ENCODE peak calls at places on chromosomes 4 and X, in seven cellular contexts. U, O, P, C, Y, S and H are unnamed samples.

GRCh38 chrX:128975716-128976115 is 547.6 kb downstream of the SMARCA1 start:
- DNase-seq in C (peak; percentile 61), Y (peak; percentile 51), S (peak; percentile 45), U (peak; percentile 0), O (peak; percentile 80), P (peak; percentile 83), H (no peak)

GRCh38 chr4:51843309-51844156 is 580 bp downstream of the DCUN1D4 start:
- DNase-seq in S (peak; percentile 31), C (peak; percentile 73), Y (no peak), O (no peak), U (peak; percentile 79), P (no peak), H (peak; percentile 56)

GRCh38 chr4:180664766-180665368 is 1578.3 kb upstream of the TENM3 start:
- DNase-seq in S (peak; percentile 95), Y (peak; percentile 72), O (peak; percentile 67), C (peak; percentile 86), U (peak; percentile 81), P (peak; percentile 77), H (peak; percentile 90)

GRCh38 chr4:56630876-56631666 is 50.0 kb downstream of the HOPX start:
- DNase-seq in Y (no peak), U (no peak), S (no peak), C (no peak), O (no peak), P (no peak), H (peak; percentile 51)

GRCh38 chr4:160403066-160403465 is 1300.2 kb downstream of the RAPGEF2 start:
- DNase-seq in Y (no peak), P (no peak), S (no peak), U (no peak), O (no peak), C (no peak), H (no peak)

GRCh38 chrX:123217077-123217476 is 33.0 kb downstream of the GRIA3 start:
- DNase-seq in U (peak; percentile 37), C (no peak), P (no peak), S (no peak), Y (no peak), O (no peak), H (no peak)

GRCh38 chr4:146202665-146203064 is 11.7 kb upstream of the REELD1 start:
- DNase-seq in U (no peak), Y (no peak), S (no peak), P (no peak), O (no peak), C (no peak), H (no peak)

GRCh38 chr4:120749445-120750151 is 172.9 kb downstream of the PRDM5 start:
- DNase-seq in P (no peak), U (no peak), Y (no peak), S (no peak), C (no peak), O (no peak), H (no peak)

GRCh38 chrX:47180346-47180745 is 13.3 kb upstream of the UBA1 start:
- DNase-seq in P (no peak), O (no peak), Y (no peak), U (no peak), C (no peak), S (no peak), H (no peak)

GRCh38 chrX:15988661-15989603 is 134.3 kb upstream of the AP1S2 start:
- DNase-seq in S (peak; percentile 2), U (peak; percentile 77), P (no peak), Y (no peak), C (peak; percentile 56), O (no peak), H (peak; percentile 82)

GRCh38 chrX:115491766-115492165 is 69.2 kb upstream of the PLS3 start:
- DNase-seq in S (no peak), Y (no peak), U (peak; percentile 2), P (no peak), O (no peak), C (no peak), H (peak; percentile 4)

GRCh38 chrX:30282527-30282926 is 26.7 kb downstream of the NR0B1 start:
- DNase-seq in Y (no peak), P (no peak), O (no peak), C (no peak), S (no peak), U (no peak), H (peak; percentile 10)

GRCh38 chrX:11666180-11666579 is 460 bp upstream of the ARHGAP6 start:
- DNase-seq in U (peak; percentile 32), S (no peak), P (peak; percentile 47), C (peak; percentile 53), Y (peak; percentile 42), O (peak; percentile 57), H (no peak)

GRCh38 chr4:168796362-168797106 is 213.5 kb downstream of the CBR4 start:
- DNase-seq in C (no peak), Y (no peak), P (no peak), U (peak; percentile 81), O (no peak), S (peak; percentile 65), H (peak; percentile 88)

GRCh38 chrX:22742174-22742573 is 257.6 kb upstream of the DDX53 start:
- DNase-seq in P (no peak), Y (no peak), C (no peak), U (peak; percentile 87), O (no peak), S (no peak), H (peak; percentile 81)

GRCh38 chr4:78704981-78705757 is 71.0 kb upstream of the BMP2K start:
- DNase-seq in Y (no peak), S (no peak), U (no peak), O (no peak), P (no peak), C (no peak), H (peak; percentile 78)

GRCh38 chr4:6258741-6259140 is 10.9 kb upstream of the WFS1 start:
- DNase-seq in P (no peak), Y (no peak), O (no peak), U (no peak), S (no peak), C (no peak), H (no peak)

GRCh38 chrX:109795682-109796081 is 62.6 kb upstream of the ACSL4 start:
- DNase-seq in O (no peak), Y (no peak), P (no peak), S (peak; percentile 65), C (no peak), U (no peak), H (no peak)

GRCh38 chr4:54657556-54658313 is at the start of gene KIT:
- DNase-seq in C (peak; percentile 94), U (peak; percentile 38), S (peak; percentile 33), Y (peak; percentile 75), O (peak; percentile 92), P (peak; percentile 93), H (peak; percentile 32)

GRCh38 chrX:130419263-130419662 is 17.5 kb downstream of the RBMX2 start:
- DNase-seq in C (no peak), S (no peak), Y (no peak), U (no peak), O (no peak), P (no peak), H (no peak)

GRCh38 chr4:38488891-38489861 is 174.8 kb upstream of the KLF3 start:
- DNase-seq in Y (peak; percentile 91), C (peak; percentile 68), U (peak; percentile 33), O (peak; percentile 44), P (peak; percentile 52), S (peak; percentile 7), H (no peak)

GRCh38 chr4:137794779-137795178 is 262.5 kb upstream of the PCDH18 start:
- DNase-seq in P (no peak), U (no peak), S (no peak), Y (no peak), C (no peak), O (no peak), H (no peak)

GRCh38 chr4:2253160-2254084 is 8.5 kb downstream of the MXD4 start:
- DNase-seq in Y (no peak), S (no peak), U (no peak), P (no peak), C (no peak), O (no peak), H (no peak)

GRCh38 chr4:112426416-112426815 is 89.6 kb downstream of the NEUROG2 start:
- DNase-seq in Y (no peak), O (no peak), C (no peak), U (no peak), S (no peak), P (no peak), H (no peak)

GRCh38 chrX:111756486-111756885 is 75.5 kb downstream of the ALG13 start:
- DNase-seq in O (no peak), P (no peak), U (no peak), Y (no peak), C (no peak), S (no peak), H (no peak)

GRCh38 chr4:152598454-152598853 is 62.6 kb upstream of the FBXW7 start:
- DNase-seq in S (peak; percentile 83), Y (no peak), P (no peak), C (no peak), U (no peak), O (no peak), H (no peak)

GRCh38 chr4:87624698-87625097 is 16.4 kb downstream of the DSPP start:
- DNase-seq in C (no peak), U (no peak), O (no peak), Y (no peak), P (no peak), S (no peak), H (no peak)

GRCh38 chr4:135032670-135033069 is 831.1 kb upstream of the PABPC4L start:
- DNase-seq in P (no peak), C (peak; percentile 15), U (no peak), S (no peak), Y (no peak), O (no peak), H (no peak)

GRCh38 chr4:142656178-142656577 is 189.9 kb downstream of the INPP4B start:
- DNase-seq in O (no peak), P (peak; percentile 57), U (peak; percentile 42), S (peak; percentile 14), Y (peak; percentile 24), C (peak; percentile 70), H (no peak)

GRCh38 chr4:28179126-28179525 is 1318.5 kb downstream of the STIM2 start:
- DNase-seq in C (no peak), O (no peak), Y (no peak), P (no peak), U (no peak), S (no peak), H (no peak)
- H4K8ac ChIP-seq in C (no peak overlapping the region), O (no peak overlapping the region), Y (no peak overlapping the region), P (no peak overlapping the region), U (no peak overlapping the region), S (no peak overlapping the region), H (no peak overlapping the region)

GRCh38 chrX:20838477-20838876 is 535.7 kb upstream of the CNKSR2 start:
- DNase-seq in C (no peak), Y (no peak), U (no peak), S (no peak), P (no peak), O (no peak), H (no peak)
- H4K8ac ChIP-seq in C (no peak overlapping the region), Y (no peak overlapping the region), U (no peak overlapping the region), S (no peak overlapping the region), P (no peak overlapping the region), O (no peak overlapping the region), H (no peak overlapping the region)

GRCh38 chrX:121823406-121823805 is 776.0 kb downstream of the GLUD2 start:
- DNase-seq in Y (no peak), C (no peak), O (peak; percentile 17), U (no peak), P (no peak), S (no peak), H (no peak)
- H4K8ac ChIP-seq in Y (no peak overlapping the region), C (no peak overlapping the region), O (no peak overlapping the region), U (no peak overlapping the region), P (no peak overlapping the region), S (no peak overlapping the region), H (no peak overlapping the region)

DNA sequence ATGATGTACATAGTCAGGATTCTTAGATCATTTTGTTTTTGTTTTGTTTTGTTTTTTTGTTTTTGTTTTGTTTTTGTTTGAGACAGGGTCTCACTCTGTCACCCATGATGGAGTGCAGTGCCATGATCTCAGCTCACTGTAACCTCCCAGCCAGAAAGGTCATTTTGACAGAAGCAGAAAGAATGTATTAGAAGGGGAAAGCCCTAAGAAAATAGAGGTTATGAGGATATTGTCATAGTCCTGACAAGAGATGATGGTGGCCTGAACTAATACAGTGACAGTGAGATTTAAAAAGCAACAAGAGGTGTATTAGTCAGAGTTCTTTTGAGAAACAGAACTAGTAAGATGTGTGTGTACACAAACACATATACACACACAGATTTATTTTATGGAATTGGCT is 503.3 kb downstream of the RPA4 start:
- DNase-seq in O (no peak), Y (no peak), P (no peak), S (no peak), U (no peak), C (no peak), H (no peak)
- H4K8ac ChIP-seq in O (no peak overlapping the region), Y (no peak overlapping the region), P (no peak overlapping the region), S (no peak overlapping the region), U (no peak overlapping the region), C (no peak overlapping the region), H (no peak overlapping the region)